ENCODE peak calls at places on chromosomes 11 and 22, in nine cellular contexts. Z is upper lobe of right lung; C is HepG2; J is CD4-positive, alpha-beta memory T cell; A is heart right ventricle; W is neural progenitor cell; K is aorta; M is pancreas; T is H1. G is an unnamed sample.

GRCh38 chr11:128095459-128096096 is 491.8 kb downstream of the ETS1 start:
- DNase-seq in T (no peak), W (no peak), M (no peak), K (no peak), J (no peak), C (no peak), A (no peak), Z (no peak), G (no peak)

GRCh38 chr11:69449320-69450063 is 32.0 kb upstream of the LINC01488 start:
- DNase-seq in W (no peak), Z (no peak), C (peak; percentile 61), A (peak; percentile 80), M (no peak), J (no peak), T (no peak), K (peak; percentile 90), G (no peak)

GRCh38 chr11:123330471-123330870 is 99.6 kb upstream of the GRAMD1B start:
- DNase-seq in C (no peak), Z (no peak), M (no peak), W (no peak), K (no peak), A (no peak), J (no peak), T (no peak), G (no peak)

GRCh38 chr11:27108809-27109208 is 68.2 kb downstream of the BBOX1 start:
- DNase-seq in Z (no peak), M (no peak), W (no peak), A (no peak), K (no peak), J (no peak), T (no peak), C (no peak), G (no peak)

GRCh38 chr11:10715571-10715970 is 22.0 kb upstream of the IRAG1 start:
- DNase-seq in K (no peak), A (no peak), Z (no peak), W (no peak), T (no peak), J (no peak), C (no peak), M (no peak), G (no peak)

GRCh38 chr22:32661737-32662586 is 139.5 kb upstream of the TIMP3 start:
- DNase-seq in J (no peak), M (no peak), T (no peak), A (no peak), K (no peak), C (no peak), Z (no peak), W (no peak), G (no peak)

GRCh38 chr22:26326803-26327202 is 102.3 kb upstream of the ASPHD2 start:
- DNase-seq in K (no peak), C (no peak), Z (no peak), M (no peak), T (no peak), J (no peak), W (no peak), A (no peak), G (no peak)

GRCh38 chr11:121582296-121582695 is 129.5 kb upstream of the SORL1-AS1 start:
- DNase-seq in J (peak; percentile 17), K (no peak), A (no peak), C (peak; percentile 9), W (no peak), M (no peak), Z (no peak), T (no peak), G (peak; percentile 26)

GRCh38 chr11:2923446-2924375 is 5.5 kb downstream of the PHLDA2 start:
- DNase-seq in K (no peak), M (no peak), A (peak; percentile 11), Z (no peak), T (no peak), J (no peak), W (no peak), C (no peak), G (no peak)
- H3K27ac ChIP-seq in K (no peak overlapping the region), M (no peak overlapping the region), A (no peak overlapping the region), Z (no peak overlapping the region), T (no peak overlapping the region), J (no peak overlapping the region), W (no peak overlapping the region), C (no peak overlapping the region), G (peak overlapping the region; percentile 84)

GRCh38 chr11:67631853-67632174 is 2.1 kb upstream of the NUDT8 start:
- DNase-seq in M (no peak), W (no peak), A (no peak), Z (no peak), K (no peak), T (no peak), J (no peak), C (no peak), G (no peak)

GRCh38 chr11:67630230-67630942 is 649 bp upstream of the NUDT8 start:
- DNase-seq in M (peak; percentile 98), J (peak; percentile 90), C (peak; percentile 92), W (peak; percentile 100), Z (peak; percentile 100), T (peak; percentile 95), K (peak; percentile 100), A (peak; percentile 99), G (peak; percentile 98)

GRCh38 chr11:67630943-67631331 is 1.2 kb upstream of the NUDT8 start:
- DNase-seq in J (no peak), M (no peak), W (no peak), A (no peak), C (no peak), Z (no peak), K (peak; percentile 77), T (no peak), G (no peak)

GRCh38 chr11:67632175-67632981 is 2.6 kb upstream of the NUDT8 start:
- DNase-seq in T (no peak), Z (peak; percentile 70), K (peak; percentile 74), J (no peak), W (no peak), C (peak; percentile 71), A (peak; percentile 57), M (peak; percentile 87), G (peak; percentile 95)

DNA sequence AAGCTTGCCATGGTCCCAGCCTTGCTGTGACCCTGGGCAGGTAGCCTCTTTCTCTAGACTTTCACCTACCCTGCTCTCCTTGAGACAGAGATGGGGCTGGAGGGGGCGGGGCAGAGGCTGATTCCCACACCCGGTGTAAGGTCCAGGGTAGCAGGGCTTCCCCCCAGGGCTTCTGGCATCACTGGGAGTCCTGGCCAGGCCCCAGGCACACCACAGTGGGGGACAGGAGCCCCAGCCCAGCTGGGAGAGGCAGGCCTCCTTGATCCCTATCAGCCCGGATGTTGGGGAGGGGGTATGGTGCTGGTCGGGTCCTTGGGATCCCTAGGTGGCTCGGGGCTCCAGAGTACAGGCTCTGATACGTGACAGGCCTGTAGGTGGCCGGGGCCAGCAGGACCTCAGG is 1.7 kb upstream of the NUDT8 start:
- DNase-seq in K (peak; percentile 69), T (no peak), J (no peak), Z (peak; percentile 69), C (no peak), W (no peak), M (no peak), A (peak; percentile 19), G (peak; percentile 72)
- H3K4me3 ChIP-seq in K (no peak overlapping the region), T (no peak overlapping the region), J (no peak overlapping the region), Z (no peak overlapping the region), C (peak overlapping the region; percentile 38), W (peak overlapping the region; percentile 69), M (no peak overlapping the region), A (no peak overlapping the region), G (no peak overlapping the region)

GRCh38 chr11:13896175-13896989 is 66.1 kb upstream of the SPON1 start:
- DNase-seq in J (no peak), C (no peak), T (no peak), M (no peak), K (no peak), Z (peak; percentile 86), A (no peak), W (no peak), G (no peak)

GRCh38 chr11:13891911-13892310 is 70.6 kb upstream of the SPON1 start:
- DNase-seq in M (no peak), C (no peak), T (no peak), Z (no peak), A (no peak), J (no peak), K (no peak), W (no peak), G (no peak)

GRCh38 chr11:13896990-13897353 is 65.6 kb upstream of the SPON1 start:
- DNase-seq in M (no peak), A (no peak), C (no peak), J (no peak), K (no peak), W (no peak), Z (no peak), T (no peak), G (no peak)

GRCh38 chr11:13902456-13902855 is 60.1 kb upstream of the SPON1 start:
- DNase-seq in M (no peak), Z (no peak), W (no peak), A (peak; percentile 11), C (no peak), K (no peak), J (no peak), T (no peak), G (no peak)

DNA sequence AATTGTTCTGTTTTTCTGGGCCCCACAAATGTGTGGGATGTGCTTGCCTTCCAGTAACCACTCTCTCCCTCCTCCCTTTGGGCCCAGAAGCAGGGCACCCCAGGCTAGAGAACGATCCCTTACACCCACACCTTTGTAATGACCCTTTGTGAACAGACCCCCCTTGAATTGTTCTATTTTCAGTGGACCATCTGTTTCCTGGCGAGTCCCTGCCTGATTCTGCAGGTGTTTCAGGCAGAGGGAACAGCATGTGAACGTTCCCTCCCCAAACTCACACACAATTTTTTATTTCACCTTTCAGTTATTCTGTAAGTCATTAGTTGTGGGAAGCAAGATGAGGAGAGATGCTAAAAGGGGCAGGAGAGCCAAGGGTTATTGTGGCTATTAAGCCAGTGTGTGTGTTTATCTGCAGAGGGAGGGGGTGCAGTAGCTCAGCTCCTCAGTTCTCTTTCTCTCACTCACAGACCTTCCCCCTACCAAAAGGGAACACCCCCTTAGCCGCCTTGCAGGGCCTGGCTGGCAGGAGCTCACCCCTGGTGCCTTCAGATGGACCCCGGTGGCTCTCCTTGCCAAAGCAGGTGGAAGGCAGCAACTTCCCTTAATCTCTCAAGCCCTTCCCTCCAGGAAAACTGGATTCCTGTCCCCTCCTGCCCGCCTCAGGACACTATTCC is 64.8 kb upstream of the SPON1 start:
- DNase-seq in A (no peak), J (no peak), T (no peak), W (no peak), C (no peak), K (no peak), Z (no peak), M (no peak), G (no peak)
- H3K4me1 ChIP-seq in A (no peaks in the 10 kb centered on the region), J (no peaks in the 10 kb centered on the region), T (no peaks in the 10 kb centered on the region), W (peaks cover 7% of the 10 kb centered on the region), C (no peaks in the 10 kb centered on the region), K (no peaks in the 10 kb centered on the region), Z (no peaks in the 10 kb centered on the region), M (no peaks in the 10 kb centered on the region), G (no peaks in the 10 kb centered on the region)

GRCh38 chr11:12446863-12447262 is 69.5 kb downstream of the PARVA start:
- DNase-seq in C (no peak), W (no peak), M (no peak), J (no peak), T (no peak), Z (no peak), A (no peak), K (no peak), G (no peak)

GRCh38 chr11:12445001-12445400 is 67.6 kb downstream of the PARVA start:
- DNase-seq in C (no peak), A (no peak), M (no peak), T (no peak), K (no peak), Z (no peak), J (no peak), W (no peak), G (no peak)

GRCh38 chr11:12449961-12450715 is 72.8 kb downstream of the PARVA start:
- DNase-seq in C (no peak), A (no peak), M (no peak), J (no peak), K (no peak), Z (no peak), T (no peak), W (no peak), G (no peak)

GRCh38 chr11:12451179-12451814 is 73.9 kb downstream of the PARVA start:
- DNase-seq in M (no peak), K (no peak), J (no peak), A (no peak), T (no peak), Z (no peak), W (no peak), C (no peak), G (no peak)

GRCh38 chr11:12448131-12448939 is 71.0 kb downstream of the PARVA start:
- DNase-seq in K (no peak), M (no peak), J (no peak), W (no peak), T (no peak), A (no peak), Z (no peak), C (no peak), G (no peak)
- H3K27ac ChIP-seq in K (no peak overlapping the region), M (no peak overlapping the region), J (no peak overlapping the region), W (no peak overlapping the region), T (no peak overlapping the region), A (no peak overlapping the region), Z (no peak overlapping the region), C (no peak overlapping the region), G (no peak overlapping the region)